ENCODE peak calls at places on chromosome 21, in eight cellular contexts. W, E, S, A, D, K, Z and Q are unnamed samples.

GRCh38 chr21:31489014-31489413 is 145.0 kb upstream of the TIAM1 start:
- DNase-seq in W (no peak), E (no peak), S (no peak), A (no peak), D (no peak), K (no peak), Z (no peak), Q (no peak)

GRCh38 chr21:37615962-37616361 is 249.4 kb downstream of the DYRK1A start:
- DNase-seq in W (no peak), E (no peak), S (no peak), A (no peak), D (no peak), K (no peak), Z (no peak), Q (no peak)

GRCh38 chr21:40386301-40386911 is 460.6 kb downstream of the DSCAM start:
- DNase-seq in W (no peak), E (no peak), S (no peak), A (peak), D (peak), K (peak), Z (no peak), Q (no peak)

GRCh38 chr21:40324389-40324788 is 457.2 kb downstream of the PCP4 start:
- DNase-seq in W (no peak), E (no peak), S (no peak), A (no peak), D (no peak), K (no peak), Z (no peak), Q (no peak)

GRCh38 chr21:17513214-17514123 is 626 bp downstream of the CXADR start:
- DNase-seq in W (no peak), E (no peak), S (peak), A (peak), D (peak), K (peak), Z (peak), Q (no peak)

GRCh38 chr21:39664586-39664985 is 51.8 kb downstream of the B3GALT5 start:
- DNase-seq in W (no peak), E (no peak), S (no peak), A (no peak), D (no peak), K (no peak), Z (peak), Q (no peak)

GRCh38 chr21:26781331-26781730 is 63.9 kb downstream of the ADAMTS1 start:
- DNase-seq in W (no peak), E (no peak), S (no peak), A (no peak), D (no peak), K (no peak), Z (no peak), Q (no peak)

GRCh38 chr21:25750085-25750484 is 15.3 kb downstream of the GABPA start:
- DNase-seq in W (no peak), E (no peak), S (no peak), A (no peak), D (no peak), K (no peak), Z (no peak), Q (no peak)

GRCh38 chr21:36429672-36430546 is 44.7 kb downstream of the CHAF1B start:
- DNase-seq in W (peak), E (peak), S (peak), A (peak), D (no peak), K (peak), Z (peak), Q (peak)

GRCh38 chr21:16058896-16059295 is 329.1 kb downstream of the USP25 start:
- DNase-seq in W (no peak), E (no peak), S (no peak), A (no peak), D (no peak), K (no peak), Z (no peak), Q (no peak)

GRCh38 chr21:40371329-40371728 is 475.6 kb downstream of the DSCAM start:
- DNase-seq in W (no peak), E (no peak), S (no peak), A (no peak), D (no peak), K (no peak), Z (no peak), Q (no peak)

GRCh38 chr21:26842300-26842699 is 2.9 kb downstream of the ADAMTS1 start:
- DNase-seq in W (no peak), E (no peak), S (peak), A (no peak), D (no peak), K (no peak), Z (peak), Q (no peak)

GRCh38 chr21:17572431-17572830 is 40.3 kb downstream of the BTG3 start:
- DNase-seq in W (no peak), E (no peak), S (no peak), A (no peak), D (no peak), K (no peak), Z (no peak), Q (no peak)

GRCh38 chr21:36692125-36692843 is 6.6 kb upstream of the SIM2 start:
- DNase-seq in W (no peak), E (no peak), S (no peak), A (peak), D (no peak), K (no peak), Z (no peak), Q (no peak)

GRCh38 chr21:39952265-39952664 is 85.0 kb downstream of the PCP4 start:
- DNase-seq in W (no peak), E (no peak), S (no peak), A (peak), D (no peak), K (no peak), Z (no peak), Q (no peak)

GRCh38 chr21:40120944-40121575 is 253.8 kb downstream of the PCP4 start:
- DNase-seq in W (no peak), E (no peak), S (peak), A (peak), D (no peak), K (peak), Z (no peak), Q (no peak)

GRCh38 chr21:41065539-41065938 is 102.4 kb upstream of the BACE2 start:
- DNase-seq in W (no peak), E (no peak), S (no peak), A (no peak), D (no peak), K (no peak), Z (no peak), Q (no peak)

GRCh38 chr21:26966978-26967913 is at the start of gene ADAMTS5:
- DNase-seq in W (peak), E (no peak), S (peak), A (peak), D (peak), K (peak), Z (peak), Q (no peak)

GRCh38 chr21:20999567-21000169 is 1.5 kb downstream of the NCAM2 start:
- DNase-seq in W (no peak), E (no peak), S (peak), A (peak), D (peak), K (peak), Z (no peak), Q (no peak)

GRCh38 chr21:30168086-30168485 is 1.5 kb upstream of the CLDN17 start:
- DNase-seq in W (no peak), E (no peak), S (no peak), A (no peak), D (no peak), K (peak), Z (no peak), Q (no peak)

DNA sequence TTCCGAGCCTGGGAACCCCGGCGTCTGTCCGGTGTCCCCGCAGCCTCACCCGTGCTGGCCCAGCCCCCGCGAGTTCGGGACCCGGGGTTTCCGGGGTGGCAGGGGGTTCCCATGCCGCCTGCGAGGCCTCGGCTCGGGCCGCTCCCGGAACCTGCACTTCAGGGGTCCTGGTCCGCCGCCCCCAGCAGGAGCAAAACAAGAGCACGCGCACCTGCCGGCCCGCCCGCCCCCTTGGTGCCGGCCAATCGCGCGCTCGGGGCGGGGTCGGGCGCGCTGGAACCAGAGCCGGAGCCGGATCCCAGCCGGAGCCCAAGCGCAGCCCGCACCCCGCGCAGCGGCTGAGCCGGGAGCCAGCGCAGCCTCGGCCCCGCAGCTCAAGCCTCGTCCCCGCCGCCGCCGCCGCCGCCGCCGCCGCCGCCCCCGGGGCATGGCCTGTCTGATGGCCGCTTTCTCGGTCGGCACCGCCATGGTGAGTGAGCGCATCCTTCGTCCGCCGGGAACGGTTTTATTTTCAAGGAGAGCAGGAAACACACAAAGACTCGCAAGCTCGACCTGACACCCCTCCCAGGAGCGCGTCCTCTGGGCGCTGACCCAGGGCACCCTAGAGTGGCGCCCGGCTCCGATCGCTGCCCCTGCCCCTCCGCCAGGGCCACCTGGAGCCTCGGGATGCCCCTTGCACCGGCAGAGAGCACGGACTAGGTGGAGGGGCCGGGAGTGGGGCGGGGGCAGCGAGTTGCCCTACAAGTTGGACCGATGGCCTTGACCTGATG is at the start of gene ABCG1:
- DNase-seq in W (peak), E (peak), S (peak), A (peak), D (peak), K (peak), Z (peak), Q (peak)
- H3K4me3 ChIP-seq in W (peak), E (peak), S (peak), A (peak), D (peak), K (peak), Z (peak), Q (peak)

GRCh38 chr21:28781602-28782274 is 210.9 kb downstream of the LTN1 start:
- DNase-seq in W (no peak), E (no peak), S (peak), A (peak), D (peak), K (peak), Z (no peak), Q (no peak)
- TF ChIP-seq CTCF in W (peak), E (no peak), S (peak), A (peak), D (peak), K (peak), Z (no peak), Q (no peak)

GRCh38 chr21:34201441-34201838 is 128.1 kb downstream of the MRPS6 start:
- DNase-seq in W (no peak), E (no peak), S (no peak), A (no peak), D (no peak), K (no peak), Z (no peak), Q (no peak)
- H3K4me3 ChIP-seq in W (peak), E (peak), S (peak), A (peak), D (peak), K (peak), Z (no peak), Q (peak)

GRCh38 chr21:33586927-33587326 is 1.6 kb downstream of the DONSON start:
- DNase-seq in W (no peak), E (no peak), S (no peak), A (no peak), D (no peak), K (no peak), Z (no peak), Q (no peak)

GRCh38 chr21:33588485-33589335 is at the start of gene DONSON:
- DNase-seq in W (peak), E (peak), S (peak), A (peak), D (peak), K (peak), Z (peak), Q (peak)

GRCh38 chr21:33584455-33584854 is 4.0 kb downstream of the DONSON start:
- DNase-seq in W (no peak), E (no peak), S (no peak), A (no peak), D (no peak), K (no peak), Z (no peak), Q (no peak)

GRCh38 chr21:33587792-33588484 is 546 bp downstream of the DONSON start:
- DNase-seq in W (no peak), E (no peak), S (peak), A (peak), D (peak), K (peak), Z (peak), Q (no peak)
- TF ChIP-seq CTCF in W (peak), E (no peak), S (no peak), A (no peak), D (peak), K (no peak), Z (no peak), Q (no peak)

GRCh38 chr21:45223236-45223992 is 64.3 kb downstream of the POFUT2 start:
- DNase-seq in W (no peak), E (peak), S (no peak), A (no peak), D (no peak), K (no peak), Z (no peak), Q (no peak)
- H3K4me3 ChIP-seq in W (no peak), E (no peak), S (no peak), A (no peak), D (no peak), K (no peak), Z (no peak), Q (no peak)

DNA sequence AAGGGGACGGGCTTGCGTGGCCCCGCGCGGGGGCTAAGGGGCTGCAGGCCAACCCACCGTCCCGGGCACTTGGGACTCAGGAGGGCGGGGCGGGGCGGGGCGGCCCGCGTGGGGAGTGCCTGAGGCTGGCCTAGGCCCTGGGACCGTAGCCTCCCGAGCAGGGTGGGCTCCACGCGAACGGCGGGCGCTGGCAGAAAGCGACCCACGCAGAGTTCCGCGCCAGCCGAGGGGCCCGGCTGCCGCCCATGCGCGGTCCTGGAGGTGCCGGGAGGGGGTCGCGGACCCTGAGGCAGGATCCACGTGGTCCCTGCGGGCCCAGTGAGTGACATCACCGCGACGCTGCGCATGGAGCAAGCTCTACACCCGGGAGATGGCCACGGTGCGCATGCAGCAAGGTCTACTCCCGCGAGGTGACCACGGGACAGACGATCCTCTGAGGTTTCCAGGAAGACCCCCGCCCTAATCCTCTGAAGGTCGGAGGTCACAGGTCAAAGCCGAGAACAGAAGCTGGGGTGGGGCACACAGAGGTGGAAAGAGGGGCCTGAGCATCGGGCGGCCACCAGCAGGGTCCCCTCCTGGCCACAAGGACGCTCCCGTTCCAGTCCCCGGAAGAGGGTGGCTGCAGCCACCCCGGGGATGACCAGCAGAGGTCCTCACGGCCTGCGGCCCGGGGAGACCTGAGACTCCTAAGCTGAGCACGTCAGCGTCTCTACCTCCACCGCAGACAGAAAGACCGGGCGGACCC is 13.5 kb upstream of the SLC19A1 start:
- DNase-seq in W (peak), E (peak), S (peak), A (peak), D (peak), K (peak), Z (peak), Q (no peak)
- TF ChIP-seq CTCF in W (peak), E (no peak), S (peak), A (peak), D (peak), K (peak), Z (peak), Q (peak)

DNA sequence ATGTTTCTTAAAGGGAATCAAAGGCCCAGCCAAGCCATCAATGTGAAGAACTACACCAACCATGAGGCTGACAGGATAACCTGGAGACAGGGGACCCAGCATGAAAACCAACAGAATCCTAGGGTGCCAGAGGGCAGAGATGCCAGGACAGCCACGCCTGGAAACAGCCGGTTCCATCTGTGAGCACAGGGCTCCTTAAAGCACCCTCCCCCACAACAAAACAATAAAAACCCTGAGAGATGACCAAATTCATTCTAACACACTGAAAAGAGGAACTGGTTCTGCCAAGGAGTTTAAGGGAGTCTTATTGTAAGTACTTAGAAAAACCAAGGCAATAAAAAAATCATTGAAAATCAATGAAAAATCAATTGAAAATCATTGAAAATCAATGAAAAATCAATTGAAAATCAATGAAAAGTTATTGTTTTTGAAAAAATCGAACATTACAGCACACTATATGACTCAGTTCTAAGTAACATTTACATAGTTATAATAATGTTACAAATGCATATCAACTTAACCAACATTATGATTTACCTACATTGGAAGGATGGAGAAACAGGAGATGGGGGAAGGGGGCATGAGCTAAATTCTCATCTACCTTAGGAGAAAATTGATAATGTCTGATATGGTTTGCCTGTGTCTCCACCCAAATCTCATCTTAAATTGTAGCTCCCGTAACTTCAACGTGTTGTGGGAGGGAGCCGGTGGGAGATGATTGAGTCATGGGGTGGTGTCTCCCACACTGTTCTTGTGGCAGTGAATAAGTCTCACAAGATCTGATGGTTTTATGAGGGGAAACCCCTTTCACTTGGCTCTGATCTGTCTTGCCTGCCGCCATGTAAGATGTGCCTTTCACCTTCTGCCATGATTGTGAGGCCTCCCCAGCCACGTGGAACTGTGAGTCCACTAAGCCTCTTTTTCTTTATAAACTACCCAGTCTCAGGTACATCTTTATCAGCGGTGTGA is 141.8 kb upstream of the ERG start:
- DNase-seq in W (no peak), E (no peak), S (no peak), A (no peak), D (no peak), K (no peak), Z (no peak), Q (no peak)
- H3K4me3 ChIP-seq in W (peak), E (no peak), S (no peak), A (no peak), D (no peak), K (no peak), Z (no peak), Q (no peak)

DNA sequence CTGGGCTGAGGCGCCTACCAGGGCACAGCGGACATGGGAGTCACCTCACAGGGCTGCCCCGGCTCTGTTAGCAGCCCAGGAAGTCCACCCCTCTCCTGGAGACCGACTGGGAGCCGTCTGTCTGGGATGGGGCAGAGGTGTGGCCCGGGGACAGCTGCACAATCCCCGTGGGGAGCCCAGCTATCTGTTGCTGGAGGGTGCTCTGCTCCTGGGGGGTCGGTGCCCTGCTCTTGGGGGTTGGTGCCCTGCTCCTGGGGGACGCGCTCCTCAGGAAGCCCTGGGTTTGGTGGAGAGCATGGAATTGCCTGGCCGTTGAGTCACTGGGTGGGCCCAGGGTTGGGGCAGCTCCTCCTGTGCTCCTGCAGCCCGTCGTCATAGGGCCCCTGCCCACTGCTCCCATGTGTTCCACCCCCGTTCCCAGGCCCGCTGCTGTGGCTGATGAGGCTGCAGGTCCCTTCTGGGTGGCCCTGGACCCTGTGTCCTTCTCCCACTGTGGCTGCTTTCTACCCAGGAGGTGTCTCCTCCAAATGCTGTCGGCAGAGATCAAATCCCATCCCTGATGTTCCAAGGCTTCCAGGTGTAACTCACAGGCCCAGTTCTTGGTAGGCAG is 39.4 kb downstream of the AGPAT3 start:
- DNase-seq in W (peak), E (no peak), S (no peak), A (no peak), D (no peak), K (no peak), Z (no peak), Q (no peak)
- TF ChIP-seq CTCF in W (no peak), E (no peak), S (no peak), A (no peak), D (no peak), K (no peak), Z (no peak), Q (no peak)

GRCh38 chr21:43352568-43353281 is 74.2 kb downstream of the SIK1 start:
- DNase-seq in W (no peak), E (no peak), S (peak), A (no peak), D (peak), K (no peak), Z (no peak), Q (no peak)

GRCh38 chr21:43354666-43355065 is 72.3 kb downstream of the SIK1 start:
- DNase-seq in W (no peak), E (no peak), S (no peak), A (no peak), D (no peak), K (no peak), Z (no peak), Q (no peak)

GRCh38 chr21:43353282-43354010 is 73.5 kb downstream of the SIK1 start:
- DNase-seq in W (no peak), E (no peak), S (no peak), A (no peak), D (no peak), K (no peak), Z (no peak), Q (no peak)

GRCh38 chr21:43355196-43355924 is 71.6 kb downstream of the SIK1 start:
- DNase-seq in W (no peak), E (no peak), S (no peak), A (no peak), D (peak), K (no peak), Z (no peak), Q (no peak)

DNA sequence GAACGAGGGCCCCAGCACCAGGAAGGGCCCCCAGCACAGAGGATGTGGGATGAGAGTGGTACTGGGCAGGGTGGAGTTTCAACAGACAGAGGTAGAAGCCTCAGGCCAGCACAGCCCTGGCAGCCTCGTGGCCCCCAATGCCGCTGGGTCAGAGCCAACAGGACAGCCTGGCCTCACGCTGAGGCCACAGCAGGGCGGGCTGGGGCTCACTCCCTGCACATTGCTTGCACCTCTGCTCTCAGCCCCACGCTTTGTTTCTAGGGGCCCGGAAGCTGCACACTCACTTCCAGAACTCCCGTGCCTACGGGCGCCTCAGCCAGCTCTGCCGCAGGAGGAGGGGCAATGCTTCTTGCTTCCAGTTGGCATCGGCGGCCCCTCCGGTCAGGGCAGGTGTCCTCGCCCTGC is 72.9 kb downstream of the SIK1 start:
- DNase-seq in W (no peak), E (no peak), S (no peak), A (no peak), D (no peak), K (no peak), Z (no peak), Q (no peak)
- H3K4me3 ChIP-seq in W (no peak), E (no peak), S (no peak), A (no peak), D (no peak), K (no peak), Z (no peak), Q (no peak)